ENCODE peak calls at places on chromosomes 6 and 20, in four cellular contexts. R is cardiac fibroblast, A is stomach, H is retina. Y is an unnamed sample.

GRCh38 chr20:15248618-15249395 is 911.4 kb upstream of the FLRT3 start:
- DNase-seq in R (no peak), A (no peak), H (no peak), Y (no peak)

GRCh38 chr20:59636791-59637370 is 32.5 kb downstream of the PHACTR3 start:
- DNase-seq in R (no peak), A (peak), H (no peak), Y (no peak)

GRCh38 chr20:17936791-17937687 is 31.6 kb downstream of the SNX5 start:
- DNase-seq in R (peak), A (peak), H (peak), Y (peak)

GRCh38 chr6:169997930-169998218 is 246.5 kb downstream of the ERMARD start:
- DNase-seq in R (no peak), A (no peak), H (no peak), Y (no peak)

GRCh38 chr6:83057705-83058321 is 7.8 kb downstream of the UBE3D start:
- DNase-seq in R (peak), A (no peak), H (peak), Y (peak)

GRCh38 chr20:32329817-32330554 is 28.1 kb upstream of the ASXL1 start:
- DNase-seq in R (no peak), A (no peak), H (no peak), Y (no peak)

GRCh38 chr20:53708129-53708968 is 114.7 kb upstream of the ZNF217 start:
- DNase-seq in R (peak), A (no peak), H (no peak), Y (no peak)

GRCh38 chr6:151284431-151285060 is 44.8 kb downstream of the AKAP12 start:
- DNase-seq in R (peak), A (no peak), H (no peak), Y (no peak)

Y was measured in transverse colon.